ENCODE peak calls at places on chromosomes 11 and 22, in six cellular contexts. Z, Q, P, R, N and X are unnamed samples. For H3K4me1, the result is how much of the 10 kb centered on the place peaks cover.

GRCh38 chr11:112661571-112661970 is 299.6 kb upstream of the NCAM1 start:
- DNase-seq in Z (no peak), Q (no peak), P (no peak), R (no peak), N (no peak), X (no peak)

GRCh38 chr11:74443071-74443864 is 24.1 kb downstream of the KCNE3 start:
- DNase-seq in Z (no peak), Q (no peak), P (peak), R (no peak), N (no peak), X (peak)

GRCh38 chr11:73388241-73389133 is 12.3 kb downstream of the RELT start:
- DNase-seq in Z (peak), Q (peak), P (no peak), R (peak), N (no peak), X (no peak)

GRCh38 chr11:110373061-110373702 is 56.6 kb upstream of the FDX1 start:
- DNase-seq in Z (no peak), Q (no peak), P (no peak), R (no peak), N (no peak), X (no peak)

GRCh38 chr11:125225401-125225800 is 60.9 kb downstream of the PKNOX2 start:
- DNase-seq in Z (no peak), Q (no peak), P (no peak), R (no peak), N (no peak), X (no peak)

GRCh38 chr11:45664376-45665205 is 831 bp downstream of the CHST1 start:
- DNase-seq in Z (no peak), Q (no peak), P (no peak), R (no peak), N (no peak), X (no peak)

GRCh38 chr11:67455054-67455453 is at the start of gene CABP4:
- DNase-seq in Z (no peak), Q (no peak), P (no peak), R (no peak), N (no peak), X (no peak)

GRCh38 chr11:111393096-111393495 is 14.0 kb upstream of the POU2AF1 start:
- DNase-seq in Z (no peak), Q (no peak), P (no peak), R (no peak), N (no peak), X (no peak)

GRCh38 chr11:126317681-126318641 is 14.1 kb downstream of the DCPS start:
- DNase-seq in Z (peak), Q (peak), P (no peak), R (peak), N (no peak), X (no peak)

GRCh38 chr22:44585559-44586121 is 87.6 kb upstream of the RTL6 start:
- DNase-seq in Z (peak), Q (peak), P (no peak), R (no peak), N (no peak), X (peak)

GRCh38 chr22:48632641-48633246 is 1194.9 kb downstream of the BRD1 start:
- DNase-seq in Z (no peak), Q (no peak), P (no peak), R (no peak), N (no peak), X (no peak)

GRCh38 chr11:93236741-93237675 is 39.2 kb upstream of the SLC36A4 start:
- DNase-seq in Z (no peak), Q (no peak), P (peak), R (no peak), N (no peak), X (peak)

GRCh38 chr11:8732276-8732675 is 49.7 kb downstream of the RPL27A start:
- DNase-seq in Z (peak), Q (no peak), P (no peak), R (no peak), N (no peak), X (no peak)

GRCh38 chr11:28090052-28090749 is 17.8 kb downstream of the KIF18A start:
- DNase-seq in Z (no peak), Q (no peak), P (no peak), R (no peak), N (no peak), X (no peak)

GRCh38 chr22:19210188-19210587 is 31.7 kb upstream of the SLC25A1 start:
- DNase-seq in Z (no peak), Q (no peak), P (no peak), R (no peak), N (no peak), X (no peak)

GRCh38 chr22:49866646-49867045 is 13.0 kb downstream of the ZBED4 start:
- DNase-seq in Z (no peak), Q (no peak), P (no peak), R (no peak), N (no peak), X (no peak)

GRCh38 chr11:12216542-12217422 is 106.4 kb downstream of the MICAL2 start:
- DNase-seq in Z (peak), Q (no peak), P (no peak), R (no peak), N (no peak), X (peak)

GRCh38 chr11:35087648-35088047 is 51.3 kb upstream of the CD44 start:
- DNase-seq in Z (no peak), Q (no peak), P (no peak), R (peak), N (no peak), X (no peak)

GRCh38 chr22:21446128-21446826 is 20.9 kb upstream of the TMEM191C start:
- DNase-seq in Z (peak), Q (no peak), P (no peak), R (peak), N (no peak), X (peak)

GRCh38 chr22:27405672-27406388 is 395.7 kb downstream of the MN1 start:
- DNase-seq in Z (no peak), Q (no peak), P (peak), R (peak), N (no peak), X (peak)

GRCh38 chr22:38461414-38462081 is 6.3 kb upstream of the KDELR3 start:
- DNase-seq in Z (peak), Q (peak), P (peak), R (peak), N (no peak), X (peak)

GRCh38 chr11:117588166-117588810 is 208.7 kb downstream of the DSCAML1 start:
- DNase-seq in Z (no peak), Q (peak), P (no peak), R (no peak), N (no peak), X (no peak)

GRCh38 chr11:73246303-73246702 is 25.8 kb upstream of the P2RY6 start:
- DNase-seq in Z (no peak), Q (no peak), P (no peak), R (no peak), N (no peak), X (no peak)

DNA sequence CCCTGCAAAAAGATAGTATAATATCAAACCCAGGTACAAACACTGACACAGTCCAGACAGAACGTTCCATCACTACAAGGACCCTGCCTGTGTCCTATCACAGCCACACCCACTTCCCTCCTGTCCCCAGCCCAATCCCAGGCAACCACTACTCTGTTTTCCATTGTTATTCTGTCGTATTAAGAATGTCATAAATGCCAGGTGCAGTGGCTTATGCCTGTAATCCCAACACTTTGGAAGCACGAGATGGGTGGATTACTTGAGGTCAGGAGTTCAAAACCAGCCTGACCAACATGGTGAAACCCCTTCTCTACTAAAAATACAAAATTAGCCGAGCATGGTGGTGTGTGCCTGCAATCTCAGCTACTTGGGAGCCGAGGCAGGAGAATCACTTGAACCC is 89.0 kb downstream of the TRMU start:
- DNase-seq in Z (no peak), Q (no peak), P (no peak), R (no peak), N (no peak), X (no peak)
- H3K4me3 ChIP-seq in Z (no peak), Q (no peak), P (no peak), R (no peak), N (no peak), X (no peak)

GRCh38 chr11:128695539-128696221 is 1.8 kb downstream of the FLI1 start:
- DNase-seq in Z (peak), Q (peak), P (no peak), R (no peak), N (no peak), X (no peak)

GRCh38 chr11:128694618-128695481 is 978 bp downstream of the FLI1 start:
- DNase-seq in Z (peak), Q (peak), P (no peak), R (no peak), N (no peak), X (no peak)

GRCh38 chr11:128692750-128693578 is 908 bp upstream of the FLI1 start:
- DNase-seq in Z (peak), Q (peak), P (no peak), R (peak), N (no peak), X (no peak)

GRCh38 chr11:128697645-128698174 is 3.8 kb downstream of the FLI1 start:
- DNase-seq in Z (no peak), Q (no peak), P (no peak), R (no peak), N (no peak), X (no peak)

GRCh38 chr11:128696930-128697329 is 3.1 kb downstream of the FLI1 start:
- DNase-seq in Z (no peak), Q (no peak), P (no peak), R (no peak), N (no peak), X (no peak)
- H3K4me1 ChIP-seq in Z (half or more), Q (half or more), P (under half), R (half or more), N (half or more), X (under half)

GRCh38 chr11:75773595-75774353 is 5.2 kb downstream of the DGAT2 start:
- DNase-seq in Z (peak), Q (no peak), P (no peak), R (no peak), N (no peak), X (peak)
- H3K4me3 ChIP-seq in Z (no peak), Q (no peak), P (no peak), R (no peak), N (no peak), X (no peak)

DNA sequence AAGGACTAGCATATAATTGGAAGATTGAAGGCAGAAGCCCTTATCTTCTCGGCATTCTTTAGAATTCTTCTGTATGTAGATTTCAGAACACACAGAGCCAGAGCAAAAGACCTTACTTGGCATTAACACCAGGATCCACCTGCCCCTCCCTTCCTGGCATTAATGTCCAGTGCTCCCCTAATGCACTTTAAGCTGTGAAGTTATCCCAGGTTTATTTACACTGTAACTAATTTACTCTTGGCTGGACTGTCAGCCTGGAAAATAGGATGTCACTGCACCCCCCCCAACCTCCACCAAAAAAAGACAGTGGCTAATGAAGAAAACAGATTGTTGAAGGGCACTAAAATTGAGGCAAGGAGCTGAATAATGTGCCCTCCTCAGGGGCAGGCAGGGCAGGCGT is 30.1 kb downstream of the TIMP3 start:
- DNase-seq in Z (no peak), Q (no peak), P (no peak), R (no peak), N (no peak), X (no peak)
- H3K4me1 ChIP-seq in Z (half or more), Q (half or more), P (under half), R (half or more), N (under half), X (under half)

DNA sequence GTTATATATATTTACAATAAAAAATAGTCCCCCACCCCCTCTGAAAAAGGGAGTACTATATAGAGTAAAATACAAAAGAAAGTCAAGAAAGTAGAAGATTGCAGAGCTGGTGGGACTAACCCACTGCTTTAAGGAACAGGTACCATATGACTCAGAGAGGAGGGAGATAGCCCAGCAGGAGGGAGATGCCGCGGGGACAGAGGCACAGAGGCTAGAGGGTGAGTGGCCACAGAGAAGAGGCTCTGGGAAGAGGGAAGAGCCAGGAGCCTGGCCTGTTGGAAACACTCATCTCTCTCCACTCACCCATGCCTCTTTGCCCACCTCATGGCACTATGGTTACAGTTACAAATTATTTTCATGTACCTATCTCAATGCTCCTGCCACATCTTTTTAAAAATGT is 53.6 kb upstream of the LYVE1 start:
- DNase-seq in Z (peak), Q (no peak), P (no peak), R (no peak), N (no peak), X (no peak)
- H3K4me3 ChIP-seq in Z (no peak), Q (no peak), P (no peak), R (no peak), N (no peak), X (no peak)

GRCh38 chr22:39680486-39680885 is 109.9 kb downstream of the CACNA1I start:
- DNase-seq in Z (no peak), Q (no peak), P (no peak), R (no peak), N (no peak), X (no peak)

GRCh38 chr22:39679652-39680051 is 109.1 kb downstream of the CACNA1I start:
- DNase-seq in Z (no peak), Q (no peak), P (no peak), R (no peak), N (no peak), X (no peak)

GRCh38 chr22:39678862-39679490 is 108.4 kb downstream of the CACNA1I start:
- DNase-seq in Z (no peak), Q (no peak), P (no peak), R (no peak), N (no peak), X (no peak)

GRCh38 chr22:39682994-39683393 is 112.4 kb downstream of the CACNA1I start:
- DNase-seq in Z (no peak), Q (no peak), P (no peak), R (no peak), N (no peak), X (no peak)

DNA sequence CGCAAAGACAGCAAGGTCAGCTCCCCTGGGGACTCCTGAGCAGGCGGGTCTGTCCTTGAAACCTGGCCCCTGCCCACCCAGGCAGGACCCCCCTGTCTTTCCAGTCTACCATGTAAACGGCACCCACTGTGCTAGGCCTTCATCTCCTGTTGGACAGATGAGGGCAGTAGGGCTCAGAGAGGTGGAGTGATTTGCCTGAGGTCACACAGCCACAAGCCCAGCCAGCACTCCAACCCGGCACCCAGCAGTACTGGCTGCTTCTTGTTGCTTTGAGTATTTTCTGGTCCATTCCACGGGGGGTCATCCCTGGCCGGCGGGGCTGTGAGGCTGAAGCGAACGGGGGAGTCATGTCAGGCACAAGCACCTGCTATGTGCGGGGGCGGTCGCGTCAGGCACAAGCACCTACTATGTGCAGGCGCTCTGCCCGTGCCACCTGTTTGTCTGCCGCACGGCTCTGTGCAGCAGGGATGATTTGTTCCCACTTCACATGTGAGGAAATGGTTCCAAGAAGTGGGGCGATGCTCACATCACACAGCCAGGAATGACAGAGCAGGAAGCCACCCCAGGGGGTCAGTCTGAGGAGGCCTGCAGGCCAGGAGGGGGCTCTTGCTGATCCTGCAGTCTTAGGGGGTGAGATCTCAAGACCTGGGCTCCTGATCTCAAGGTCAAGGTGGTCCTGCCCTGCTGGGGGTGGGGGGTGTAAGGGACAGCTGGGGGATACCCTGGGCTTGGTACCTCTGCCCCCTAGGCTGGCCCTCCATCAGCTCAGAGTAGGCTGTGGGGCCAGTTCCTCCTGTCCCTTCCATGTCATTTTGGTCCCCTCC is 110.7 kb downstream of the CACNA1I start:
- DNase-seq in Z (no peak), Q (no peak), P (no peak), R (no peak), N (no peak), X (no peak)
- H3K4me1 ChIP-seq in Z (under half), Q (under half), P (under half), R (under half), N (under half), X (under half)

GRCh38 chr22:46776876-46777608 is 14.6 kb downstream of the TBC1D22A start:
- DNase-seq in Z (peak), Q (no peak), P (no peak), R (no peak), N (no peak), X (no peak)
- H3K4me3 ChIP-seq in Z (no peak), Q (no peak), P (no peak), R (no peak), N (no peak), X (no peak)

GRCh38 chr22:46638601-46639431 is 18.6 kb downstream of the GRAMD4 start:
- DNase-seq in Z (no peak), Q (no peak), P (peak), R (no peak), N (no peak), X (no peak)
- H3K4me1 ChIP-seq in Z (under half), Q (under half), P (half or more), R (under half), N (under half), X (under half)

DNA sequence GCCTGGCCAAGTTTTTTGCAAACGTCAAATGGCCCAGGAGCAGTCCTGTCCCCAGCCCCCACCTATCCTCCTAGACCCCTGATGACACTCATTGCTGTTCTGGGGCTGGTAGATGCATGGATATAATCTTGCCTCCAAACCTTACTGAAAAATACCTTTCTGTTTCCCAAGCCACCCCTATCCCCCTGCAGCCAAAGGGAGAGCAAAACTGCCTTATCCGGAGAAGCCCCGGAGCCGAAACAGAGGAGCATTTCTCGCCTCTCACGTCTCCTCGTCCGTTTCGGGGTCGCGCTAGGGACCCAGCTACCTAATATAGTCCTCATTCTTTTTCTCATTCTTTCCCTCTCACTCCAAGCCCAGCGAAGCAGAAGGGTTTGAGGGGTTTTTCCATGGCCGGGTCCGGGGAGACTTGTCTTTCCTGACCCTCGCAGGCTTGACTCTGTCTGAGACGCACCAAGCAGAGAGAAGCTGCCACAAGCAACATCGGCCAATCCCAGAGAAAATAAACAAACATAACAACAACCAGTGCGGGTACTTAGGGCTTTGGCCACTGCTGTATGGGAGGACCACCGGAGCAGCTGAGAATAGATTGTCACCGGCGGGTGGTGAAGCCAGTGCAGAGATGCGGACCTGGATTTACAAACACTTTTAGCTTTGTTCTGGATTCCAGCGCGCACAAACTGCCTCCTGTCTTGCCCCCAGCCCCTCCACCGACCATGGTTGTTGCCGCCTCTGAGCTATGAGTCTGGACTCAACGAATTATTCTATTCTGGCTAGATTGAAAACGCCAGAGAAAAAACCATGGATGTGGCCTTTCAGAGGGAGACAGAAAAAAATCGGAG is 1.6 kb downstream of the BSX start:
- DNase-seq in Z (no peak), Q (no peak), P (no peak), R (no peak), N (no peak), X (no peak)
- H3K4me3 ChIP-seq in Z (no peak), Q (no peak), P (no peak), R (no peak), N (no peak), X (no peak)

GRCh38 chr22:24435323-24435645 is 7.9 kb downstream of the ADORA2A start:
- DNase-seq in Z (no peak), Q (no peak), P (no peak), R (no peak), N (no peak), X (no peak)
- H3K4me1 ChIP-seq in Z (half or more), Q (half or more), P (under half), R (half or more), N (half or more), X (under half)